ENCODE peak calls at places on chromosomes 16 and 17, in eight cellular contexts. O is WERI-Rb-1; I is cardiac muscle cell; A is esophagus muscularis mucosa; B is SK-N-SH; S is kidney epithelial cell; G is thoracic aorta; X is CD8-positive, alpha-beta T cell. N is an unnamed sample.

GRCh38 chr17:39139137-39139516 is 12.3 kb downstream of the PLXDC1 start:
- DNase-seq in O (peak; percentile 73), I (no peak), A (no peak), B (no peak), S (no peak), G (no peak), X (no peak), N (no peak)

GRCh38 chr17:15301845-15302244 is 36.7 kb upstream of the PMP22 start:
- DNase-seq in O (no peak), I (no peak), A (no peak), B (no peak), S (no peak), G (no peak), X (no peak), N (no peak)

GRCh38 chr17:17540278-17540906 is 44.2 kb upstream of the RASD1 start:
- DNase-seq in O (no peak), I (peak; percentile 51), A (no peak), B (peak; percentile 55), S (no peak), G (no peak), X (no peak), N (no peak)

GRCh38 chr17:77884019-77884418 is 74.5 kb upstream of the TNRC6C start:
- DNase-seq in O (peak; percentile 74), I (peak; percentile 73), A (no peak), B (peak; percentile 95), S (no peak), G (no peak), X (peak; percentile 76), N (no peak)

GRCh38 chr17:12928736-12929135 is 89.1 kb downstream of the ELAC2 start:
- DNase-seq in O (no peak), I (no peak), A (peak; percentile 87), B (no peak), S (peak; percentile 1), G (no peak), X (no peak), N (no peak)

GRCh38 chr17:78082988-78083387 is 45.6 kb downstream of the TMC6 start:
- DNase-seq in O (no peak), I (no peak), A (no peak), B (no peak), S (no peak), G (no peak), X (no peak), N (no peak)

GRCh38 chr17:76715462-76715830 is 4.7 kb upstream of the MXRA7 start:
- DNase-seq in O (no peak), I (no peak), A (no peak), B (no peak), S (no peak), G (no peak), X (no peak), N (no peak)

GRCh38 chr16:3640207-3640606 is 14.3 kb upstream of the DNASE1 start:
- DNase-seq in O (no peak), I (no peak), A (no peak), B (peak; percentile 23), S (no peak), G (no peak), X (no peak), N (no peak)

GRCh38 chr16:69049146-69049545 is 56.3 kb upstream of the HAS3 start:
- DNase-seq in O (no peak), I (no peak), A (no peak), B (no peak), S (no peak), G (no peak), X (no peak), N (no peak)

GRCh38 chr17:76542566-76542971 is 2.7 kb downstream of the PRCD start:
- DNase-seq in O (no peak), I (no peak), A (no peak), B (no peak), S (no peak), G (no peak), X (no peak), N (no peak)

GRCh38 chr17:77383613-77384608 is 243.1 kb downstream of the SEC14L1 start:
- DNase-seq in O (no peak), I (no peak), A (no peak), B (no peak), S (no peak), G (no peak), X (no peak), N (no peak)

GRCh38 chr17:60080545-60080944 is 1.8 kb upstream of the HEATR6 start:
- DNase-seq in O (no peak), I (no peak), A (no peak), B (no peak), S (no peak), G (no peak), X (no peak), N (no peak)

GRCh38 chr17:8829036-8829941 is 30.1 kb upstream of the MFSD6L start:
- DNase-seq in O (no peak), I (no peak), A (peak; percentile 77), B (no peak), S (no peak), G (no peak), X (no peak), N (no peak)

GRCh38 chr17:19955099-19955498 is 22.5 kb downstream of the AKAP10 start:
- DNase-seq in O (no peak), I (no peak), A (no peak), B (no peak), S (no peak), G (no peak), X (no peak), N (no peak)

GRCh38 chr16:84308120-84308519 is 13.4 kb downstream of the WFDC1 start:
- DNase-seq in O (peak; percentile 67), I (peak; percentile 84), A (no peak), B (peak; percentile 83), S (no peak), G (no peak), X (no peak), N (no peak)

GRCh38 chr16:67655363-67655762 is 4.7 kb downstream of the ACD start:
- DNase-seq in O (no peak), I (no peak), A (no peak), B (no peak), S (no peak), G (no peak), X (no peak), N (no peak)

GRCh38 chr16:67657017-67657608 is 2.9 kb downstream of the ACD start:
- DNase-seq in O (no peak), I (no peak), A (no peak), B (no peak), S (no peak), G (no peak), X (no peak), N (no peak)

GRCh38 chr16:67654069-67654911 is 5.8 kb downstream of the ACD start:
- DNase-seq in O (no peak), I (no peak), A (no peak), B (no peak), S (no peak), G (no peak), X (no peak), N (no peak)

GRCh38 chr16:67657751-67658518 is 2.1 kb downstream of the ACD start:
- DNase-seq in O (no peak), I (no peak), A (no peak), B (no peak), S (no peak), G (no peak), X (no peak), N (no peak)

GRCh38 chr16:67656344-67657016 is 3.6 kb downstream of the ACD start:
- DNase-seq in O (no peak), I (no peak), A (no peak), B (no peak), S (no peak), G (no peak), X (no peak), N (no peak)
- TF ChIP-seq CTCF in O (no peak), I (no peak), A (no peak), B (no peak), S (no peak), G (no peak), X (no peak), N (no peak)

GRCh38 chr16:15798671-15799070 is 58.2 kb downstream of the MYH11 start:
- DNase-seq in O (no peak), I (no peak), A (no peak), B (no peak), S (no peak), G (no peak), X (no peak), N (no peak)

GRCh38 chr16:15807603-15808009 is 49.2 kb downstream of the MYH11 start:
- DNase-seq in O (no peak), I (no peak), A (no peak), B (no peak), S (no peak), G (peak; percentile 46), X (no peak), N (peak; percentile 84)

GRCh38 chr16:15808071-15808470 is 48.8 kb downstream of the MYH11 start:
- DNase-seq in O (no peak), I (no peak), A (no peak), B (no peak), S (no peak), G (no peak), X (no peak), N (no peak)

GRCh38 chr16:15799851-15800495 is 56.9 kb downstream of the MYH11 start:
- DNase-seq in O (no peak), I (no peak), A (no peak), B (no peak), S (no peak), G (no peak), X (no peak), N (no peak)

GRCh38 chr16:15803608-15804007 is 53.2 kb downstream of the MYH11 start:
- DNase-seq in O (peak; percentile 10), I (no peak), A (no peak), B (no peak), S (no peak), G (no peak), X (no peak), N (peak; percentile 71)
- H3K27me3 ChIP-seq in O (peaks cover 6% of the 10 kb centered on the region), I (peaks cover 99% of the 10 kb centered on the region), A (no peaks in the 10 kb centered on the region), B (no peaks in the 10 kb centered on the region), S (peaks cover 5% of the 10 kb centered on the region), G (no peaks in the 10 kb centered on the region), X (no peaks in the 10 kb centered on the region), N (no peaks in the 10 kb centered on the region)

GRCh38 chr17:75130059-75130631 is 1.4 kb downstream of the NT5C start:
- DNase-seq in O (no peak), I (no peak), A (no peak), B (peak; percentile 59), S (no peak), G (no peak), X (no peak), N (no peak)

GRCh38 chr17:75129576-75129975 is 2.0 kb downstream of the NT5C start:
- DNase-seq in O (no peak), I (no peak), A (no peak), B (no peak), S (no peak), G (no peak), X (no peak), N (no peak)

GRCh38 chr17:75130632-75131277 is 787 bp downstream of the NT5C start:
- DNase-seq in O (peak; percentile 92), I (peak; percentile 76), A (no peak), B (peak; percentile 91), S (no peak), G (no peak), X (peak; percentile 56), N (peak; percentile 56)

GRCh38 chr17:75133001-75133400 is 1.5 kb upstream of the NT5C start:
- DNase-seq in O (no peak), I (no peak), A (no peak), B (no peak), S (no peak), G (no peak), X (no peak), N (no peak)

GRCh38 chr17:75131278-75132017 is at the start of gene NT5C:
- DNase-seq in O (peak; percentile 92), I (peak; percentile 90), A (no peak), B (peak; percentile 97), S (no peak), G (peak; percentile 33), X (peak; percentile 61), N (peak; percentile 83)
- TF ChIP-seq CTCF in O (peak; percentile 92), I (peak; percentile 71), A (peak; percentile 78), B (peak; percentile 74), S (peak; percentile 44), G (peak; percentile 67), X (peak; percentile 19), N (peak; percentile 68)

GRCh38 chr17:7208027-7208571 is 11.5 kb downstream of the DLG4 start:
- DNase-seq in O (peak; percentile 79), I (peak; percentile 71), A (no peak), B (no peak), S (no peak), G (no peak), X (peak; percentile 12), N (no peak)
- H3K27me3 ChIP-seq in O (no peaks in the 10 kb centered on the region), I (no peaks in the 10 kb centered on the region), A (no peaks in the 10 kb centered on the region), B (no peaks in the 10 kb centered on the region), S (no peaks in the 10 kb centered on the region), G (no peaks in the 10 kb centered on the region), X (no peaks in the 10 kb centered on the region), N (no peaks in the 10 kb centered on the region)

N was measured in uterus.